ENCODE peak calls at places on chromosomes 11 and 22, in nine cellular contexts. One of them, this sample, is unnamed.

GRCh38 chr11:130101661-130102060 is 32.0 kb downstream of the APLP2 start:
- DNase-seq in sigmoid colon: no peak
- DNase-seq in K562: no peak
- DNase-seq in transverse colon: no peak
- DNase-seq in tibial nerve: no peak
- DNase-seq in stomach: no peak
- DNase-seq in ovary: no peak
- DNase-seq in A549: no peak
- DNase-seq in HepG2: no peak
- DNase-seq in this sample: no peak

GRCh38 chr11:31806186-31806943 is 4.8 kb downstream of the PAX6 start:
- DNase-seq in HepG2: no peak
- DNase-seq in A549: no peak
- DNase-seq in tibial nerve: peak; percentile 2
- DNase-seq in transverse colon: no peak
- DNase-seq in ovary: no peak
- DNase-seq in stomach: no peak
- DNase-seq in K562: no peak
- DNase-seq in sigmoid colon: no peak
- DNase-seq in this sample: no peak

GRCh38 chr22:25027959-25028840 is 75.7 kb downstream of the KIAA1671 start:
- DNase-seq in sigmoid colon: no peak
- DNase-seq in HepG2: no peak
- DNase-seq in A549: peak; percentile 59
- DNase-seq in transverse colon: peak; percentile 52
- DNase-seq in K562: peak; percentile 37
- DNase-seq in stomach: no peak
- DNase-seq in tibial nerve: peak; percentile 47
- DNase-seq in ovary: peak; percentile 60
- DNase-seq in this sample: no peak

GRCh38 chr22:47598864-47599263 is 836.4 kb downstream of the TBC1D22A start:
- DNase-seq in A549: no peak
- DNase-seq in stomach: peak; percentile 7
- DNase-seq in sigmoid colon: peak; percentile 22
- DNase-seq in HepG2: no peak
- DNase-seq in K562: no peak
- DNase-seq in tibial nerve: no peak
- DNase-seq in transverse colon: no peak
- DNase-seq in ovary: no peak
- DNase-seq in this sample: no peak

GRCh38 chr11:34454308-34455032 is 15.7 kb downstream of the CAT start:
- DNase-seq in ovary: no peak
- DNase-seq in A549: no peak
- DNase-seq in sigmoid colon: no peak
- DNase-seq in tibial nerve: no peak
- DNase-seq in stomach: no peak
- DNase-seq in HepG2: no peak
- DNase-seq in K562: no peak
- DNase-seq in transverse colon: no peak
- DNase-seq in this sample: no peak

GRCh38 chr11:12944889-12945288 is 64.2 kb upstream of the RASSF10 start:
- DNase-seq in K562: no peak
- DNase-seq in stomach: no peak
- DNase-seq in HepG2: no peak
- DNase-seq in transverse colon: no peak
- DNase-seq in tibial nerve: no peak
- DNase-seq in A549: no peak
- DNase-seq in ovary: no peak
- DNase-seq in sigmoid colon: no peak
- DNase-seq in this sample: no peak

GRCh38 chr22:47032956-47033647 is 270.7 kb downstream of the TBC1D22A start:
- DNase-seq in ovary: peak; percentile 9
- DNase-seq in K562: no peak
- DNase-seq in A549: no peak
- DNase-seq in transverse colon: peak; percentile 53
- DNase-seq in HepG2: no peak
- DNase-seq in sigmoid colon: peak; percentile 36
- DNase-seq in tibial nerve: no peak
- DNase-seq in stomach: peak; percentile 62
- DNase-seq in this sample: peak; percentile 72

GRCh38 chr22:38074181-38075104 is 9.5 kb downstream of the SLC16A8 start:
- DNase-seq in HepG2: no peak
- DNase-seq in A549: no peak
- DNase-seq in sigmoid colon: no peak
- DNase-seq in tibial nerve: no peak
- DNase-seq in K562: no peak
- DNase-seq in stomach: no peak
- DNase-seq in ovary: no peak
- DNase-seq in transverse colon: no peak
- DNase-seq in this sample: no peak

GRCh38 chr22:42697542-42698013 is 23.1 kb downstream of the A4GALT start:
- DNase-seq in HepG2: peak; percentile 61
- DNase-seq in sigmoid colon: peak; percentile 97
- DNase-seq in A549: peak; percentile 79
- DNase-seq in K562: no peak
- DNase-seq in ovary: no peak
- DNase-seq in stomach: peak; percentile 66
- DNase-seq in transverse colon: peak; percentile 72
- DNase-seq in tibial nerve: peak; percentile 29
- DNase-seq in this sample: peak; percentile 72

GRCh38 chr11:61446211-61446651 is 16.3 kb downstream of the SDHAF2 start:
- DNase-seq in stomach: peak; percentile 88
- DNase-seq in K562: peak; percentile 77
- DNase-seq in HepG2: peak; percentile 78
- DNase-seq in A549: peak; percentile 90
- DNase-seq in ovary: peak; percentile 88
- DNase-seq in sigmoid colon: peak; percentile 94
- DNase-seq in transverse colon: peak; percentile 86
- DNase-seq in tibial nerve: peak; percentile 93
- DNase-seq in this sample: peak; percentile 52

GRCh38 chr11:104051806-104052205 is 15.4 kb downstream of the DDI1 start:
- DNase-seq in stomach: no peak
- DNase-seq in K562: no peak
- DNase-seq in tibial nerve: no peak
- DNase-seq in A549: no peak
- DNase-seq in transverse colon: no peak
- DNase-seq in sigmoid colon: no peak
- DNase-seq in HepG2: no peak
- DNase-seq in ovary: no peak
- DNase-seq in this sample: no peak
- TF ChIP-seq EP300 in stomach: no peak
- TF ChIP-seq EP300 in K562: no peak
- TF ChIP-seq EP300 in tibial nerve: no peak
- TF ChIP-seq EP300 in A549: no peak
- TF ChIP-seq EP300 in transverse colon: no peak
- TF ChIP-seq EP300 in sigmoid colon: no peak
- TF ChIP-seq EP300 in HepG2: no peak
- TF ChIP-seq EP300 in ovary: no peak
- TF ChIP-seq EP300 in this sample: no peak

DNA sequence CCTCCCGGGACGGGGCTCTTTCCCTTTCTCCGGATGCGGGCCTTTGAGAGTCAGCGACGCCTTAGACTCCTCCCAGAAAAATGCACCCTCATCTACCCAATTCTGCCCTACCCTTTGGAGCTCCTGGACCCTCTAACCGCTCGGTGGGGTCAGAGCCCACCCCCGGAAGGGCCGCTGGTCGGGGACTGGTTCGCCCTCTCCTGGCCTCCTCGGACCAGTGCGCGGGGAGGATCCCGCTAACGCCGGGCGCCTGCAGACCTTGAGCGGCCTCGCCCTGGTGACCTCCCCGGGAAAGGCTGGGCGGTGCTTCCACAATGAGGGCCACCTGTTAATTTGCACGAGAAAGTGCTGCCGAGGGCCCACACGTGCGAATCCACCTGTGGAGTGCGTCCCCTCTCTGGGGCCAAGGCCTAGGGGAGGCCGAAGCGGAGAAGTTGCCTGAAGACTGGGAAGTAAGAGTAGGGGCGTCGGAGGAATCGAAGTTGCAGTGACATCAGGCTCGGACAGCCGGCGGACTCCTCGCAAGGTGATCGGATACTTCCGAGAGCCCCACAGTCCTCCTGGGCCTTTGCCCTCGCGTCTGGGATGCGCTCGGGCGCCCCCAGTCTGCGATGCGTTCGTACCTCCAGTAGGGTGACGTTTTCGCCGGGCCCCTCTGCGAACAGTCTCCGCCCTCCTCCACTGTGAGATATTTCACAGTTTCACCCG is 61.5 kb downstream of the ENDOD1 start:
- DNase-seq in A549: peak; percentile 86
- DNase-seq in tibial nerve: peak; percentile 91
- DNase-seq in K562: peak; percentile 82
- DNase-seq in HepG2: peak; percentile 78
- DNase-seq in ovary: peak; percentile 94
- DNase-seq in transverse colon: peak; percentile 95
- DNase-seq in sigmoid colon: peak; percentile 96
- DNase-seq in stomach: peak; percentile 91
- DNase-seq in this sample: peak; percentile 96
- TF ChIP-seq POLR2A in A549: peak; percentile 47
- TF ChIP-seq POLR2A in tibial nerve: peak; percentile 75
- TF ChIP-seq POLR2A in K562: no peak
- TF ChIP-seq POLR2A in HepG2: no peak
- TF ChIP-seq POLR2A in ovary: peak; percentile 75
- TF ChIP-seq POLR2A in transverse colon: peak; percentile 74
- TF ChIP-seq POLR2A in sigmoid colon: no peak
- TF ChIP-seq POLR2A in stomach: no peak
- TF ChIP-seq POLR2A in this sample: peak; percentile 60

DNA sequence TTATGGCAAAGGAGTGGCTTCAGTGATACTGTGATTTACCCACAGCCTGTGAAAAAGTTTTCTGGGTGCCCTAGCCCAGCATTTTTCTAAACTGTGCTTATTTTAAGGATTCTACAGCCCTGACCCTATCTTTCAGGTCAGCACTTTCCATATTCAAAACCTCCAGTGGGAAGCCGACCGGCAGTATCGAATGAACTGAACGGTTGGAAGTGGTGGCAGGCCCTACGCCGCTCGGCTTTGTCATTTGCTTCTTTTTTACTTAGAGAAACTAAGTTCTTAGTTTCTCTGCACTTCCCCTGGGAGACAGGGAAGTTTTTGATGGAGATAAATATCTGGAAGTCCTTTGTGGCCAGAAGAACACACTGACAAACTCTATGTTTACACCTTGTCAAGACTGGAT is 994 bp downstream of the GLB1L2 start:
- DNase-seq in sigmoid colon: peak; percentile 56
- DNase-seq in A549: no peak
- DNase-seq in tibial nerve: no peak
- DNase-seq in stomach: no peak
- DNase-seq in K562: no peak
- DNase-seq in ovary: no peak
- DNase-seq in transverse colon: no peak
- DNase-seq in HepG2: no peak
- DNase-seq in this sample: no peak
- H3K4me3 ChIP-seq in sigmoid colon: peak overlapping the region; percentile 56
- H3K4me3 ChIP-seq in A549: no peak overlapping the region
- H3K4me3 ChIP-seq in tibial nerve: no peak overlapping the region
- H3K4me3 ChIP-seq in stomach: peak overlapping the region; percentile 71
- H3K4me3 ChIP-seq in K562: peak overlapping the region; percentile 65
- H3K4me3 ChIP-seq in ovary: peak overlapping the region; percentile 64
- H3K4me3 ChIP-seq in transverse colon: peak overlapping the region; percentile 64
- H3K4me3 ChIP-seq in HepG2: no peak overlapping the region
- H3K4me3 ChIP-seq in this sample: peak overlapping the region; percentile 61

DNA sequence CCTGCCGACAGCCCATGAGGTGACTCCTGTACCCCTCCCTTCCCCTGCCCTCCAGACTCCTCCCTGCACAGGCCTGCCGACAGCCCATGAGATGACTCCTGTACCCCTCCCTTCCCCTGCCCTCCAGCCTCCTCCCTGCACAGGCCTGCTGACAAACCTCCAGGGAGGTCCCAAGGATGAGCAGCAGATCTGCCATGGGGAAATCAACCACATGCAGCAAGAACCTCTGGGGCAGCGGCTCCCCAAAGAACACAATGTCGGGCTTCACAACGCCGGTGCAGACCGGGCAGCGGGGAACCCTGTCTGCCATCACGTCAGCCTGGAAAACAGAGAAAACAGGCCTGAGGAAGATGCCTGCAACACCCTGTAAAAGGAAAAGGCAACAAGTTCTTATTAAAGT is 12.2 kb downstream of the SIRT3 start:
- DNase-seq in stomach: no peak
- DNase-seq in tibial nerve: no peak
- DNase-seq in A549: no peak
- DNase-seq in sigmoid colon: peak; percentile 24
- DNase-seq in ovary: no peak
- DNase-seq in transverse colon: no peak
- DNase-seq in HepG2: no peak
- DNase-seq in K562: no peak
- DNase-seq in this sample: no peak
- TF ChIP-seq EP300 in stomach: no peak
- TF ChIP-seq EP300 in tibial nerve: no peak
- TF ChIP-seq EP300 in A549: no peak
- TF ChIP-seq EP300 in sigmoid colon: no peak
- TF ChIP-seq EP300 in ovary: no peak
- TF ChIP-seq EP300 in transverse colon: no peak
- TF ChIP-seq EP300 in HepG2: no peak
- TF ChIP-seq EP300 in K562: no peak
- TF ChIP-seq EP300 in this sample: no peak

DNA sequence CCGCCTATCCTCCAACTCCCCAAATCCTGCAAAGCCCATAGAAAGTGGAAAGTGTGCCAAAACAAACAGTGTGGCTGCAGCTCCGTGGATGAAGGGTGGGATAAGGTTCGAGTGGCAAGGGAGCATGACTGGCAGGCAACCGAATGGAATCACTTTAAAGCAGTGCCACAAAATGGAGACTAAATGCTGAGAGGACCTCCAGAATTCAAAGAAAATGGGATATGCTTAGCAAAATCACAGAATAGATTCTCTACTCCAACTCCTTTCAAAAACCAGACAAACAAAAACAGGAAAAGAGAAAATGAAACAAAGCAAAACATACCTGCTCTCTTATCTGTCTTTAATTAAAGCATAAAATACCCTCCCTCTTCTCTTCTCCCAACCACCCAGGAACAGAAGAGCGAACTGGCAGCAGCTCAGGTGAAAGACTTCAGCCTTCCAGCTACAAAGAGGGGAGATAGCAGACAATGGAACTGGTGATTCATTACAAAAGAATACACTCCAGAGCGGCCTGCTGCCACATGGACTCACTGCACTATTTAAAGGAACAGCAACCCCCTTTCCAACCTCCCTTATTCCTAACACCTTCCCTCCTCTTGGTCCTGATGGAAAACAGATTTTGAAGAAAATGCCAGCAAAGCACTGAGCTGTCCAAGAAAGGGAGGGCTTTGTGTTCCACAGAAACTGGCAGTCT is 118.5 kb downstream of the APOL5 start:
- DNase-seq in tibial nerve: peak; percentile 20
- DNase-seq in A549: peak; percentile 75
- DNase-seq in transverse colon: peak; percentile 38
- DNase-seq in K562: peak; percentile 13
- DNase-seq in stomach: peak; percentile 43
- DNase-seq in sigmoid colon: peak; percentile 76
- DNase-seq in ovary: peak; percentile 45
- DNase-seq in HepG2: peak; percentile 71
- DNase-seq in this sample: peak; percentile 55
- TF ChIP-seq POLR2A in tibial nerve: no peak
- TF ChIP-seq POLR2A in A549: no peak
- TF ChIP-seq POLR2A in transverse colon: no peak
- TF ChIP-seq POLR2A in K562: no peak
- TF ChIP-seq POLR2A in stomach: no peak
- TF ChIP-seq POLR2A in sigmoid colon: no peak
- TF ChIP-seq POLR2A in ovary: no peak
- TF ChIP-seq POLR2A in HepG2: peak; percentile 43
- TF ChIP-seq POLR2A in this sample: no peak

This sample was measured in upper lobe of left lung.